ENCODE peak calls at places on chromosomes 12 and 14, in seven cellular contexts. One of them, this sample, is unnamed.

GRCh38 chr12:30278401-30278800 is 417.3 kb downstream of the IPO8 start:
- DNase-seq in tibial artery: no peak
- DNase-seq in HuH-7.5: no peak
- DNase-seq in omental fat pad: no peak
- DNase-seq in NCI-H226: no peak
- DNase-seq in activated T-helper 1 cell treated with anti-CD3 and anti-CD28 coated beads, Interleukin-12 subunit alpha, Interleukin-12 subunit beta, Interleukin-2, Interleukin-4 antibody, amounts not matched to agents 30 ng/mL and 10 ng/mL and 1 ng/mL, durations not matched to agents 14 hours and 24 hours and 36 hours: no peak
- DNase-seq in effector CD4-positive, alpha-beta T cell: no peak
- DNase-seq in this sample: no peak

GRCh38 chr12:104698871-104699270 is 242.1 kb downstream of the CHST11 start:
- DNase-seq in tibial artery: no peak
- DNase-seq in activated T-helper 1 cell treated with anti-CD3 and anti-CD28 coated beads, Interleukin-12 subunit alpha, Interleukin-12 subunit beta, Interleukin-2, Interleukin-4 antibody, amounts not matched to agents 30 ng/mL and 10 ng/mL and 1 ng/mL, durations not matched to agents 14 hours and 24 hours and 36 hours: no peak
- DNase-seq in NCI-H226: no peak
- DNase-seq in HuH-7.5: no peak
- DNase-seq in omental fat pad: no peak
- DNase-seq in effector CD4-positive, alpha-beta T cell: no peak
- DNase-seq in this sample: no peak

GRCh38 chr12:8662592-8662991 is at the start of gene MFAP5:
- DNase-seq in HuH-7.5: no peak
- DNase-seq in tibial artery: peak; percentile 27
- DNase-seq in NCI-H226: peak; percentile 82
- DNase-seq in activated T-helper 1 cell treated with anti-CD3 and anti-CD28 coated beads, Interleukin-12 subunit alpha, Interleukin-12 subunit beta, Interleukin-2, Interleukin-4 antibody, amounts not matched to agents 30 ng/mL and 10 ng/mL and 1 ng/mL, durations not matched to agents 14 hours and 24 hours and 36 hours: no peak
- DNase-seq in effector CD4-positive, alpha-beta T cell: no peak
- DNase-seq in omental fat pad: no peak
- DNase-seq in this sample: no peak

GRCh38 chr12:109772622-109773321 is 59.1 kb downstream of the FAM222A start:
- DNase-seq in omental fat pad: no peak
- DNase-seq in effector CD4-positive, alpha-beta T cell: no peak
- DNase-seq in activated T-helper 1 cell treated with anti-CD3 and anti-CD28 coated beads, Interleukin-12 subunit alpha, Interleukin-12 subunit beta, Interleukin-2, Interleukin-4 antibody, amounts not matched to agents 30 ng/mL and 10 ng/mL and 1 ng/mL, durations not matched to agents 14 hours and 24 hours and 36 hours: no peak
- DNase-seq in tibial artery: no peak
- DNase-seq in NCI-H226: no peak
- DNase-seq in HuH-7.5: no peak
- DNase-seq in this sample: no peak

GRCh38 chr12:100675432-100675831 is 101.9 kb downstream of the GAS2L3 start:
- DNase-seq in NCI-H226: peak; percentile 45
- DNase-seq in activated T-helper 1 cell treated with anti-CD3 and anti-CD28 coated beads, Interleukin-12 subunit alpha, Interleukin-12 subunit beta, Interleukin-2, Interleukin-4 antibody, amounts not matched to agents 30 ng/mL and 10 ng/mL and 1 ng/mL, durations not matched to agents 14 hours and 24 hours and 36 hours: no peak
- DNase-seq in HuH-7.5: no peak
- DNase-seq in tibial artery: peak; percentile 44
- DNase-seq in effector CD4-positive, alpha-beta T cell: no peak
- DNase-seq in omental fat pad: no peak
- DNase-seq in this sample: no peak

GRCh38 chr14:68666206-68666730 is 126.6 kb downstream of the ZFP36L1 start:
- DNase-seq in tibial artery: no peak
- DNase-seq in omental fat pad: no peak
- DNase-seq in effector CD4-positive, alpha-beta T cell: no peak
- DNase-seq in activated T-helper 1 cell treated with anti-CD3 and anti-CD28 coated beads, Interleukin-12 subunit alpha, Interleukin-12 subunit beta, Interleukin-2, Interleukin-4 antibody, amounts not matched to agents 30 ng/mL and 10 ng/mL and 1 ng/mL, durations not matched to agents 14 hours and 24 hours and 36 hours: no peak
- DNase-seq in NCI-H226: no peak
- DNase-seq in HuH-7.5: no peak
- DNase-seq in this sample: no peak

GRCh38 chr12:17108877-17109520 is 503.0 kb upstream of the LMO3 start:
- DNase-seq in effector CD4-positive, alpha-beta T cell: no peak
- DNase-seq in tibial artery: no peak
- DNase-seq in HuH-7.5: no peak
- DNase-seq in activated T-helper 1 cell treated with anti-CD3 and anti-CD28 coated beads, Interleukin-12 subunit alpha, Interleukin-12 subunit beta, Interleukin-2, Interleukin-4 antibody, amounts not matched to agents 30 ng/mL and 10 ng/mL and 1 ng/mL, durations not matched to agents 14 hours and 24 hours and 36 hours: no peak
- DNase-seq in omental fat pad: no peak
- DNase-seq in NCI-H226: no peak
- DNase-seq in this sample: no peak

GRCh38 chr12:65742481-65742971 is 81.8 kb upstream of the HMGA2 start:
- DNase-seq in tibial artery: no peak
- DNase-seq in activated T-helper 1 cell treated with anti-CD3 and anti-CD28 coated beads, Interleukin-12 subunit alpha, Interleukin-12 subunit beta, Interleukin-2, Interleukin-4 antibody, amounts not matched to agents 30 ng/mL and 10 ng/mL and 1 ng/mL, durations not matched to agents 14 hours and 24 hours and 36 hours: no peak
- DNase-seq in NCI-H226: no peak
- DNase-seq in omental fat pad: no peak
- DNase-seq in effector CD4-positive, alpha-beta T cell: no peak
- DNase-seq in HuH-7.5: peak; percentile 70
- DNase-seq in this sample: no peak

GRCh38 chr14:55097894-55098560 is 31.0 kb upstream of the LGALS3 start:
- DNase-seq in omental fat pad: no peak
- DNase-seq in activated T-helper 1 cell treated with anti-CD3 and anti-CD28 coated beads, Interleukin-12 subunit alpha, Interleukin-12 subunit beta, Interleukin-2, Interleukin-4 antibody, amounts not matched to agents 30 ng/mL and 10 ng/mL and 1 ng/mL, durations not matched to agents 14 hours and 24 hours and 36 hours: peak; percentile 42
- DNase-seq in tibial artery: peak; percentile 65
- DNase-seq in HuH-7.5: no peak
- DNase-seq in effector CD4-positive, alpha-beta T cell: no peak
- DNase-seq in NCI-H226: no peak
- DNase-seq in this sample: no peak

This sample was measured in Caco-2.